ENCODE peak calls at places on chromosomes 16 and 17, in five cellular contexts. S is MM.1S; R is fibroblast of pulmonary artery; A is activated T-cell treated with anti-CD3 and anti-CD28 coated beads, Interleukin-2, amount 50 U/mL, for 24 hours; U is EH. Z is an unnamed sample.

GRCh38 chr16:11320170-11320569 is 25.1 kb upstream of the RMI2 start:
- DNase-seq in S (no peak), R (no peak), A (no peak), U (no peak), Z (no peak)

GRCh38 chr16:2882460-2883026 is 472 bp upstream of the FLYWCH2 start:
- DNase-seq in S (peak; percentile 98), R (peak; percentile 99), A (peak; percentile 92), U (peak; percentile 99), Z (peak; percentile 97)

GRCh38 chr16:81817789-81818304 is 38.8 kb downstream of the PLCG2 start:
- DNase-seq in S (peak; percentile 52), R (no peak), A (no peak), U (no peak), Z (no peak)

GRCh38 chr17:77796201-77796860 is 162.2 kb upstream of the TNRC6C start:
- DNase-seq in S (no peak), R (no peak), A (no peak), U (peak; percentile 42), Z (no peak)

GRCh38 chr17:67272312-67273050 is 27.5 kb upstream of the HELZ start:
- DNase-seq in S (no peak), R (no peak), A (no peak), U (no peak), Z (no peak)

GRCh38 chr17:6913608-6914443 is 82.0 kb upstream of the ALOX12 start:
- DNase-seq in S (no peak), R (peak; percentile 68), A (peak; percentile 84), U (peak; percentile 66), Z (peak; percentile 63)

GRCh38 chr16:15607700-15608396 is 35.1 kb downstream of the MARF1 start:
- DNase-seq in S (no peak), R (peak; percentile 39), A (no peak), U (peak; percentile 17), Z (no peak)

GRCh38 chr17:46053911-46054534 is 55.0 kb downstream of the STH start:
- DNase-seq in S (no peak), R (no peak), A (no peak), U (peak; percentile 79), Z (no peak)

GRCh38 chr16:14353340-14353739 is 276.7 kb downstream of the PARN start:
- DNase-seq in S (no peak), R (no peak), A (no peak), U (no peak), Z (no peak)

GRCh38 chr17:44906010-44906646 is 6.9 kb upstream of the EFTUD2 start:
- DNase-seq in S (no peak), R (peak; percentile 92), A (no peak), U (peak; percentile 98), Z (no peak)

GRCh38 chr17:17874478-17874877 is 37.7 kb upstream of the SREBF1 start:
- DNase-seq in S (no peak), R (peak; percentile 28), A (no peak), U (peak; percentile 89), Z (no peak)

GRCh38 chr17:15926039-15926740 is 18.7 kb upstream of the ADORA2B start:
- DNase-seq in S (no peak), R (peak; percentile 65), A (no peak), U (no peak), Z (no peak)

GRCh38 chr17:77435272-77436057 is 294.7 kb downstream of the SEC14L1 start:
- DNase-seq in S (no peak), R (no peak), A (peak; percentile 65), U (no peak), Z (no peak)

GRCh38 chr16:26877421-26877820 is 189.3 kb upstream of the C16orf82 start:
- DNase-seq in S (no peak), R (no peak), A (no peak), U (no peak), Z (no peak)

GRCh38 chr16:30875881-30876791 is 17.7 kb downstream of the BCL7C start:
- DNase-seq in S (peak; percentile 25), R (no peak), A (peak; percentile 60), U (peak; percentile 40), Z (peak; percentile 33)

GRCh38 chr16:74936902-74937560 is 47.9 kb downstream of the WDR59 start:
- DNase-seq in S (no peak), R (peak; percentile 73), A (no peak), U (peak; percentile 91), Z (no peak)

GRCh38 chr16:71537643-71538042 is 11.4 kb downstream of the CHST4 start:
- DNase-seq in S (peak; percentile 61), R (peak; percentile 56), A (peak; percentile 44), U (peak; percentile 49), Z (peak; percentile 11)

GRCh38 chr16:57483725-57484514 is 2.4 kb downstream of the DOK4 start:
- DNase-seq in S (no peak), R (no peak), A (no peak), U (no peak), Z (no peak)

GRCh38 chr16:1706386-1707192 is 594 bp downstream of the MAPK8IP3 start:
- DNase-seq in S (no peak), R (peak; percentile 41), A (peak; percentile 61), U (peak; percentile 34), Z (peak; percentile 35)

GRCh38 chr17:72373910-72374741 is 253.3 kb downstream of the SOX9 start:
- DNase-seq in S (no peak), R (no peak), A (no peak), U (peak; percentile 34), Z (no peak)

GRCh38 chr16:50917941-50918340 is 176.1 kb downstream of the CYLD start:
- DNase-seq in S (no peak), R (no peak), A (no peak), U (no peak), Z (no peak)